ENCODE peak calls at places on chromosome 19, in nine cellular contexts. R is stimulated activated CD4-positive, alpha-beta T cell treated with anti-CD3 and anti-CD28 coated beads, Interleukin-12 subunit alpha, Interleukin-12 subunit beta, amount 100 ng/mL, for 24 hours; N is NT2/D1; M is GOT3; X is left colon; K is GM12865; F is iPS DF 6.9; B is activated CD4-positive, alpha-beta T cell treated with anti-CD3 and anti-CD28 coated beads, Interleukin-2, amount 10 ng/mL, durations not matched to agents 7 days and 5 days; I is BJ. L is an unnamed sample.

GRCh38 chr19:48874309-48875135 is 2.3 kb downstream of the PPP1R15A start:
- DNase-seq in R (no peak), N (no peak), M (no peak), X (no peak), K (peak; percentile 57), F (no peak), B (peak; percentile 29), I (no peak), L (no peak)

GRCh38 chr19:2497186-2497585 is 21.3 kb downstream of the GADD45B start:
- DNase-seq in R (no peak), N (no peak), M (no peak), X (no peak), K (no peak), F (no peak), B (no peak), I (no peak), L (no peak)

GRCh38 chr19:4497770-4498389 is 20.4 kb downstream of the PLIN4 start:
- DNase-seq in R (no peak), N (no peak), M (no peak), X (no peak), K (no peak), F (no peak), B (no peak), I (no peak), L (no peak)

GRCh38 chr19:51750381-51751124 is 1.1 kb downstream of the FPR1 start:
- DNase-seq in R (no peak), N (no peak), M (no peak), X (no peak), K (no peak), F (no peak), B (no peak), I (no peak), L (no peak)

GRCh38 chr19:2221918-2222317 is 14.2 kb downstream of the PLEKHJ1 start:
- DNase-seq in R (no peak), N (no peak), M (no peak), X (no peak), K (no peak), F (no peak), B (no peak), I (no peak), L (no peak)

GRCh38 chr19:12778020-12778904 is 2.9 kb upstream of the HOOK2 start:
- DNase-seq in R (no peak), N (no peak), M (no peak), X (peak; percentile 83), K (peak; percentile 81), F (no peak), B (peak; percentile 44), I (no peak), L (no peak)

GRCh38 chr19:32350492-32350891 is 5.1 kb downstream of the ZNF507 start:
- DNase-seq in R (no peak), N (no peak), M (no peak), X (no peak), K (no peak), F (no peak), B (no peak), I (no peak), L (no peak)

GRCh38 chr19:15575406-15575805 is 39.6 kb upstream of the CYP4F8 start:
- DNase-seq in R (no peak), N (no peak), M (no peak), X (no peak), K (no peak), F (no peak), B (no peak), I (no peak), L (no peak)

GRCh38 chr19:48991011-48991609 is 2.0 kb downstream of the GYS1 start:
- DNase-seq in R (no peak), N (no peak), M (no peak), X (no peak), K (no peak), F (no peak), B (no peak), I (no peak), L (no peak)

GRCh38 chr19:55050749-55051532 is 12.0 kb downstream of the RDH13 start:
- DNase-seq in R (no peak), N (no peak), M (no peak), X (no peak), K (no peak), F (no peak), B (no peak), I (no peak), L (no peak)

GRCh38 chr19:14118165-14119051 is 846 bp upstream of the PRKACA start:
- DNase-seq in R (no peak), N (no peak), M (peak; percentile 43), X (peak; percentile 86), K (peak; percentile 32), F (no peak), B (peak; percentile 46), I (peak; percentile 41), L (no peak)

GRCh38 chr19:46958542-46958941 is 61.1 kb upstream of the NPAS1 start:
- DNase-seq in R (no peak), N (no peak), M (no peak), X (no peak), K (peak; percentile 44), F (no peak), B (no peak), I (peak; percentile 49), L (no peak)

GRCh38 chr19:18856385-18857126 is 24.8 kb downstream of the UPF1 start:
- DNase-seq in R (no peak), N (no peak), M (no peak), X (no peak), K (no peak), F (no peak), B (no peak), I (no peak), L (no peak)

GRCh38 chr19:3646336-3647092 is 19.9 kb upstream of the CACTIN start:
- DNase-seq in R (no peak), N (no peak), M (no peak), X (no peak), K (no peak), F (no peak), B (no peak), I (no peak), L (no peak)

GRCh38 chr19:35309481-35310279 is 17.7 kb downstream of the MAG start:
- DNase-seq in R (no peak), N (no peak), M (no peak), X (no peak), K (no peak), F (no peak), B (no peak), I (no peak), L (no peak)

GRCh38 chr19:48363810-48364563 is at the start of the genes SYNGR4 and TMEM143:
- DNase-seq in R (peak; percentile 95), N (peak; percentile 97), M (peak; percentile 98), X (peak; percentile 99), K (peak; percentile 100), F (peak; percentile 99), B (peak; percentile 99), I (peak; percentile 100), L (peak; percentile 97)

GRCh38 chr19:2900296-2901252 is at the start of gene ZNF57:
- DNase-seq in R (peak; percentile 91), N (peak; percentile 99), M (peak; percentile 88), X (peak; percentile 100), K (peak; percentile 99), F (peak; percentile 95), B (peak; percentile 100), I (peak; percentile 94), L (peak; percentile 98)

GRCh38 chr19:48450863-48451262 is 4.5 kb upstream of the KCNJ14 start:
- DNase-seq in R (no peak), N (no peak), M (no peak), X (no peak), K (no peak), F (no peak), B (no peak), I (no peak), L (no peak)

GRCh38 chr19:29683009-29683408 is 17.7 kb downstream of the PLEKHF1 start:
- DNase-seq in R (no peak), N (no peak), M (no peak), X (no peak), K (peak; percentile 64), F (no peak), B (no peak), I (no peak), L (no peak)

GRCh38 chr19:1449467-1450442 is at the start of gene APC2:
- DNase-seq in R (no peak), N (no peak), M (no peak), X (peak; percentile 24), K (no peak), F (no peak), B (peak; percentile 33), I (no peak), L (no peak)

GRCh38 chr19:48540110-48540509 is 11.9 kb upstream of the SULT2B1 start:
- DNase-seq in R (no peak), N (no peak), M (no peak), X (no peak), K (no peak), F (no peak), B (no peak), I (no peak), L (no peak)

GRCh38 chr19:17076539-17076919 is 952 bp downstream of the MYO9B start:
- DNase-seq in R (no peak), N (no peak), M (no peak), X (no peak), K (peak; percentile 65), F (no peak), B (peak; percentile 52), I (no peak), L (no peak)

GRCh38 chr19:38713227-38713649 is 31.0 kb downstream of the CAPN12 start:
- DNase-seq in R (no peak), N (no peak), M (no peak), X (no peak), K (no peak), F (no peak), B (no peak), I (no peak), L (no peak)

GRCh38 chr19:38528931-38529330 is 88.8 kb downstream of the MAP4K1 start:
- DNase-seq in R (no peak), N (no peak), M (no peak), X (no peak), K (no peak), F (no peak), B (no peak), I (no peak), L (no peak)

GRCh38 chr19:6048348-6048747 is 62.0 kb downstream of the RFX2 start:
- DNase-seq in R (no peak), N (no peak), M (no peak), X (no peak), K (no peak), F (no peak), B (no peak), I (no peak), L (no peak)

GRCh38 chr19:23512151-23512925 is 117.1 kb upstream of the ZNF91 start:
- DNase-seq in R (no peak), N (no peak), M (no peak), X (no peak), K (no peak), F (no peak), B (no peak), I (no peak), L (no peak)

GRCh38 chr19:19109601-19110000 is 28.7 kb downstream of the TMEM161A start:
- DNase-seq in R (no peak), N (no peak), M (no peak), X (no peak), K (no peak), F (no peak), B (no peak), I (no peak), L (no peak)

GRCh38 chr19:49712397-49712859 is 21.5 kb downstream of the CPT1C start:
- DNase-seq in R (no peak), N (no peak), M (peak; percentile 53), X (peak; percentile 29), K (peak; percentile 21), F (no peak), B (no peak), I (peak; percentile 61), L (no peak)

GRCh38 chr19:7867092-7867844 is 6.9 kb downstream of the PRR36 start:
- DNase-seq in R (no peak), N (no peak), M (no peak), X (no peak), K (no peak), F (no peak), B (no peak), I (no peak), L (no peak)

GRCh38 chr19:3440082-3440481 is 40.2 kb downstream of the SMIM24 start:
- DNase-seq in R (peak; percentile 14), N (peak; percentile 27), M (no peak), X (no peak), K (peak; percentile 68), F (no peak), B (peak; percentile 59), I (no peak), L (peak; percentile 47)

GRCh38 chr19:47272448-47273312 is 2.0 kb upstream of the INAFM1 start:
- DNase-seq in R (no peak), N (no peak), M (no peak), X (peak; percentile 66), K (no peak), F (no peak), B (peak; percentile 52), I (no peak), L (no peak)

L was measured in GM18507.